ENCODE peak calls at places on chromosomes 4 and X, in five cellular contexts. G, P, L, W and M are unnamed samples.

GRCh38 chr4:26860922-26861433 is 337 bp downstream of the STIM2 start:
- DNase-seq in G (no peak), P (peak), L (peak), W (no peak), M (no peak)

GRCh38 chr4:119646347-119647071 is 17.9 kb upstream of the PDE5A start:
- DNase-seq in G (no peak), P (no peak), L (no peak), W (no peak), M (no peak)

GRCh38 chr4:26237916-26238315 is 82.9 kb upstream of the RBPJ start:
- DNase-seq in G (no peak), P (no peak), L (no peak), W (no peak), M (no peak)

GRCh38 chr4:151719045-151719743 is 41.6 kb downstream of the GATB start:
- DNase-seq in G (peak), P (no peak), L (no peak), W (no peak), M (peak)

GRCh38 chr4:26032142-26032541 is 118.1 kb downstream of the SMIM20 start:
- DNase-seq in G (no peak), P (no peak), L (no peak), W (peak), M (no peak)

GRCh38 chr4:162410854-162411253 is 247.1 kb upstream of the FSTL5 start:
- DNase-seq in G (no peak), P (no peak), L (no peak), W (no peak), M (no peak)

GRCh38 chr4:13248621-13249298 is 235.4 kb downstream of the RAB28 start:
- DNase-seq in G (no peak), P (no peak), L (no peak), W (no peak), M (no peak)

GRCh38 chrX:130878350-130879341 is 24.4 kb downstream of the ENOX2 start:
- DNase-seq in G (no peak), P (no peak), L (no peak), W (peak), M (no peak)

GRCh38 chr4:10051536-10052135 is 30.3 kb upstream of the SLC2A9 start:
- DNase-seq in G (no peak), P (peak), L (no peak), W (no peak), M (no peak)

GRCh38 chr4:156829194-156829593 is 142.4 kb downstream of the PDGFC start:
- DNase-seq in G (no peak), P (no peak), L (no peak), W (peak), M (no peak)

GRCh38 chrX:110050885-110051284 is 48.0 kb downstream of the TMEM164 start:
- DNase-seq in G (no peak), P (no peak), L (no peak), W (no peak), M (no peak)